ENCODE peak calls at places on chromosome 17, in six cellular contexts. One of them, this sample, is unnamed.

GRCh38 chr17:42230225-42230624 is 35.9 kb upstream of the GHDC start:
- DNase-seq in H4: no peak
- DNase-seq in heart left ventricle: no peak
- DNase-seq in GM04504: no peak
- DNase-seq in activated T-cell treated with anti-CD3 and anti-CD28 coated beads, Interleukin-2, amount 50 U/mL, for 4 hours: no peak
- DNase-seq in kidney tubule cell: no peak
- DNase-seq in this sample: no peak

GRCh38 chr17:40909755-40910154 is 24.7 kb upstream of the KRT20 start:
- DNase-seq in activated T-cell treated with anti-CD3 and anti-CD28 coated beads, Interleukin-2, amount 50 U/mL, for 4 hours: no peak
- DNase-seq in GM04504: peak
- DNase-seq in kidney tubule cell: no peak
- DNase-seq in H4: peak
- DNase-seq in heart left ventricle: no peak
- DNase-seq in this sample: no peak

GRCh38 chr17:67810464-67810863 is 14.8 kb upstream of the BPTF start:
- DNase-seq in heart left ventricle: no peak
- DNase-seq in kidney tubule cell: peak
- DNase-seq in activated T-cell treated with anti-CD3 and anti-CD28 coated beads, Interleukin-2, amount 50 U/mL, for 4 hours: no peak
- DNase-seq in H4: no peak
- DNase-seq in GM04504: no peak
- DNase-seq in this sample: no peak

GRCh38 chr17:40360091-40360490 is 4.4 kb downstream of the GJD3 start:
- DNase-seq in kidney tubule cell: no peak
- DNase-seq in heart left ventricle: no peak
- DNase-seq in H4: no peak
- DNase-seq in activated T-cell treated with anti-CD3 and anti-CD28 coated beads, Interleukin-2, amount 50 U/mL, for 4 hours: no peak
- DNase-seq in GM04504: no peak
- DNase-seq in this sample: no peak

GRCh38 chr17:30093463-30094147 is 23.0 kb upstream of the NSRP1 start:
- DNase-seq in heart left ventricle: peak
- DNase-seq in kidney tubule cell: peak
- DNase-seq in GM04504: no peak
- DNase-seq in activated T-cell treated with anti-CD3 and anti-CD28 coated beads, Interleukin-2, amount 50 U/mL, for 4 hours: peak
- DNase-seq in H4: peak
- DNase-seq in this sample: no peak

GRCh38 chr17:78022425-78022824 is 63.9 kb downstream of the TNRC6C start:
- DNase-seq in heart left ventricle: no peak
- DNase-seq in H4: no peak
- DNase-seq in activated T-cell treated with anti-CD3 and anti-CD28 coated beads, Interleukin-2, amount 50 U/mL, for 4 hours: no peak
- DNase-seq in kidney tubule cell: no peak
- DNase-seq in GM04504: peak
- DNase-seq in this sample: no peak

GRCh38 chr17:70934834-70935233 is 765.5 kb downstream of the KCNJ2 start:
- DNase-seq in activated T-cell treated with anti-CD3 and anti-CD28 coated beads, Interleukin-2, amount 50 U/mL, for 4 hours: no peak
- DNase-seq in heart left ventricle: no peak
- DNase-seq in H4: no peak
- DNase-seq in kidney tubule cell: no peak
- DNase-seq in GM04504: no peak
- DNase-seq in this sample: no peak

GRCh38 chr17:72516772-72517399 is 396.1 kb downstream of the SOX9 start:
- DNase-seq in H4: no peak
- DNase-seq in GM04504: no peak
- DNase-seq in heart left ventricle: no peak
- DNase-seq in kidney tubule cell: peak
- DNase-seq in activated T-cell treated with anti-CD3 and anti-CD28 coated beads, Interleukin-2, amount 50 U/mL, for 4 hours: no peak
- DNase-seq in this sample: no peak

GRCh38 chr17:16818340-16818739 is 128.3 kb downstream of the CCDC144A start:
- DNase-seq in heart left ventricle: no peak
- DNase-seq in kidney tubule cell: no peak
- DNase-seq in H4: no peak
- DNase-seq in GM04504: no peak
- DNase-seq in activated T-cell treated with anti-CD3 and anti-CD28 coated beads, Interleukin-2, amount 50 U/mL, for 4 hours: no peak
- DNase-seq in this sample: no peak

GRCh38 chr17:28743243-28744103 is at the start of gene TRAF4:
- DNase-seq in heart left ventricle: peak
- DNase-seq in kidney tubule cell: peak
- DNase-seq in activated T-cell treated with anti-CD3 and anti-CD28 coated beads, Interleukin-2, amount 50 U/mL, for 4 hours: peak
- DNase-seq in H4: peak
- DNase-seq in GM04504: peak
- DNase-seq in this sample: no peak

GRCh38 chr17:68197091-68197996 is 50.5 kb upstream of the AMZ2 start:
- DNase-seq in heart left ventricle: no peak
- DNase-seq in H4: no peak
- DNase-seq in activated T-cell treated with anti-CD3 and anti-CD28 coated beads, Interleukin-2, amount 50 U/mL, for 4 hours: no peak
- DNase-seq in GM04504: no peak
- DNase-seq in kidney tubule cell: no peak
- DNase-seq in this sample: no peak

GRCh38 chr17:70683936-70684335 is 514.6 kb downstream of the KCNJ2 start:
- DNase-seq in activated T-cell treated with anti-CD3 and anti-CD28 coated beads, Interleukin-2, amount 50 U/mL, for 4 hours: no peak
- DNase-seq in heart left ventricle: no peak
- DNase-seq in GM04504: no peak
- DNase-seq in H4: no peak
- DNase-seq in kidney tubule cell: no peak
- DNase-seq in this sample: no peak

GRCh38 chr17:3890082-3890892 is 2.6 kb downstream of the CAMKK1 start:
- DNase-seq in GM04504: peak
- DNase-seq in heart left ventricle: peak
- DNase-seq in activated T-cell treated with anti-CD3 and anti-CD28 coated beads, Interleukin-2, amount 50 U/mL, for 4 hours: peak
- DNase-seq in H4: peak
- DNase-seq in kidney tubule cell: peak
- DNase-seq in this sample: peak

GRCh38 chr17:42132941-42133340 is 10.3 kb downstream of the HSPB9 start:
- DNase-seq in heart left ventricle: no peak
- DNase-seq in kidney tubule cell: peak
- DNase-seq in H4: peak
- DNase-seq in activated T-cell treated with anti-CD3 and anti-CD28 coated beads, Interleukin-2, amount 50 U/mL, for 4 hours: no peak
- DNase-seq in GM04504: peak
- DNase-seq in this sample: peak

GRCh38 chr17:36992701-36993100 is 43.9 kb downstream of the AATF start:
- DNase-seq in activated T-cell treated with anti-CD3 and anti-CD28 coated beads, Interleukin-2, amount 50 U/mL, for 4 hours: no peak
- DNase-seq in heart left ventricle: no peak
- DNase-seq in H4: no peak
- DNase-seq in GM04504: no peak
- DNase-seq in kidney tubule cell: peak
- DNase-seq in this sample: no peak

GRCh38 chr17:79779088-79779529 is 1.2 kb downstream of the CBX2 start:
- DNase-seq in kidney tubule cell: no peak
- DNase-seq in H4: no peak
- DNase-seq in GM04504: no peak
- DNase-seq in heart left ventricle: no peak
- DNase-seq in activated T-cell treated with anti-CD3 and anti-CD28 coated beads, Interleukin-2, amount 50 U/mL, for 4 hours: no peak
- DNase-seq in this sample: no peak

GRCh38 chr17:64306850-64307463 is 43.9 kb upstream of the TEX2 start:
- DNase-seq in GM04504: peak
- DNase-seq in kidney tubule cell: peak
- DNase-seq in H4: peak
- DNase-seq in activated T-cell treated with anti-CD3 and anti-CD28 coated beads, Interleukin-2, amount 50 U/mL, for 4 hours: peak
- DNase-seq in heart left ventricle: peak
- DNase-seq in this sample: peak

GRCh38 chr17:76866774-76867577 is 1.2 kb upstream of the MGAT5B start:
- DNase-seq in GM04504: no peak
- DNase-seq in activated T-cell treated with anti-CD3 and anti-CD28 coated beads, Interleukin-2, amount 50 U/mL, for 4 hours: no peak
- DNase-seq in heart left ventricle: no peak
- DNase-seq in H4: no peak
- DNase-seq in kidney tubule cell: peak
- DNase-seq in this sample: no peak

GRCh38 chr17:80924807-80925610 is 66.6 kb upstream of the CHMP6 start:
- DNase-seq in H4: no peak
- DNase-seq in heart left ventricle: no peak
- DNase-seq in GM04504: no peak
- DNase-seq in activated T-cell treated with anti-CD3 and anti-CD28 coated beads, Interleukin-2, amount 50 U/mL, for 4 hours: no peak
- DNase-seq in kidney tubule cell: no peak
- DNase-seq in this sample: no peak

GRCh38 chr17:824372-824771 is 42.2 kb downstream of the MRM3 start:
- DNase-seq in activated T-cell treated with anti-CD3 and anti-CD28 coated beads, Interleukin-2, amount 50 U/mL, for 4 hours: no peak
- DNase-seq in H4: no peak
- DNase-seq in kidney tubule cell: no peak
- DNase-seq in GM04504: no peak
- DNase-seq in heart left ventricle: no peak
- DNase-seq in this sample: no peak

GRCh38 chr17:1026599-1026975 is 29.7 kb downstream of the TIMM22 start:
- DNase-seq in kidney tubule cell: no peak
- DNase-seq in heart left ventricle: no peak
- DNase-seq in activated T-cell treated with anti-CD3 and anti-CD28 coated beads, Interleukin-2, amount 50 U/mL, for 4 hours: no peak
- DNase-seq in GM04504: no peak
- DNase-seq in H4: no peak
- DNase-seq in this sample: no peak

GRCh38 chr17:2215616-2216364 is 87.8 kb downstream of the SMG6 start:
- DNase-seq in H4: peak
- DNase-seq in heart left ventricle: peak
- DNase-seq in GM04504: peak
- DNase-seq in kidney tubule cell: no peak
- DNase-seq in activated T-cell treated with anti-CD3 and anti-CD28 coated beads, Interleukin-2, amount 50 U/mL, for 4 hours: peak
- DNase-seq in this sample: no peak

GRCh38 chr17:8826808-8827435 is 27.8 kb upstream of the MFSD6L start:
- DNase-seq in activated T-cell treated with anti-CD3 and anti-CD28 coated beads, Interleukin-2, amount 50 U/mL, for 4 hours: no peak
- DNase-seq in kidney tubule cell: no peak
- DNase-seq in heart left ventricle: no peak
- DNase-seq in GM04504: no peak
- DNase-seq in H4: no peak
- DNase-seq in this sample: no peak

GRCh38 chr17:4643676-4644075 is 2.2 kb upstream of the ALOX15 start:
- DNase-seq in GM04504: no peak
- DNase-seq in kidney tubule cell: no peak
- DNase-seq in heart left ventricle: no peak
- DNase-seq in H4: no peak
- DNase-seq in activated T-cell treated with anti-CD3 and anti-CD28 coated beads, Interleukin-2, amount 50 U/mL, for 4 hours: no peak
- DNase-seq in this sample: no peak

GRCh38 chr17:42378597-42379594 is 9.3 kb downstream of the STAT3 start:
- DNase-seq in kidney tubule cell: peak
- DNase-seq in activated T-cell treated with anti-CD3 and anti-CD28 coated beads, Interleukin-2, amount 50 U/mL, for 4 hours: no peak
- DNase-seq in heart left ventricle: no peak
- DNase-seq in GM04504: no peak
- DNase-seq in H4: no peak
- DNase-seq in this sample: no peak

GRCh38 chr17:65556910-65557348 is 4.5 kb downstream of the AXIN2 start:
- DNase-seq in H4: no peak
- DNase-seq in heart left ventricle: no peak
- DNase-seq in activated T-cell treated with anti-CD3 and anti-CD28 coated beads, Interleukin-2, amount 50 U/mL, for 4 hours: no peak
- DNase-seq in kidney tubule cell: no peak
- DNase-seq in GM04504: no peak
- DNase-seq in this sample: no peak

GRCh38 chr17:70525976-70526375 is 356.6 kb downstream of the KCNJ2 start:
- DNase-seq in GM04504: no peak
- DNase-seq in activated T-cell treated with anti-CD3 and anti-CD28 coated beads, Interleukin-2, amount 50 U/mL, for 4 hours: no peak
- DNase-seq in H4: no peak
- DNase-seq in kidney tubule cell: no peak
- DNase-seq in heart left ventricle: no peak
- DNase-seq in this sample: no peak